ENCODE peak calls at places on chromosomes 12 and 14, in four cellular contexts. P is cerebellar cortex; J is naive thymus-derived CD8-positive, alpha-beta T cell; E is upper lobe of right lung. A is an unnamed sample.
A peak's percentile ranks its signal among the peaks of the same experiment; 100 is the strongest.

GRCh38 chr14:68379510-68380303 is 413.2 kb downstream of the ZFP36L1 start:
- DNase-seq in P (no peak), J (peak; percentile 33), E (no peak), A (no peak)

GRCh38 chr14:23145794-23146422 is 26.9 kb upstream of the CEBPE start:
- DNase-seq in P (no peak), J (no peak), E (no peak), A (no peak)

GRCh38 chr14:103483600-103483999 is 39.0 kb downstream of the CKB start:
- DNase-seq in P (no peak), J (no peak), E (no peak), A (no peak)

GRCh38 chr12:56243731-56244181 is 13.9 kb downstream of the SLC39A5 start:
- DNase-seq in P (no peak), J (no peak), E (no peak), A (no peak)

GRCh38 chr14:101593411-101594181 is 32.3 kb downstream of the DIO3 start:
- DNase-seq in P (no peak), J (no peak), E (no peak), A (no peak)

GRCh38 chr12:120994589-120995337 is 16.4 kb downstream of the HNF1A start:
- DNase-seq in P (no peak), J (no peak), E (no peak), A (no peak)

GRCh38 chr12:14394317-14395058 is 29.0 kb downstream of the ATF7IP start:
- DNase-seq in P (peak; percentile 94), J (peak; percentile 25), E (no peak), A (peak; percentile 88)

GRCh38 chr14:98900236-98900635 is 371.8 kb downstream of the BCL11B start:
- DNase-seq in P (no peak), J (no peak), E (no peak), A (no peak)

GRCh38 chr14:49637534-49638078 is 2.6 kb upstream of the DNAAF2 start:
- DNase-seq in P (no peak), J (no peak), E (no peak), A (no peak)

GRCh38 chr14:82075566-82075965 is 541.9 kb upstream of the SEL1L start:
- DNase-seq in P (no peak), J (no peak), E (no peak), A (no peak)

GRCh38 chr14:59306775-59307174 is 118.3 kb downstream of the DAAM1 start:
- DNase-seq in P (no peak), J (no peak), E (no peak), A (no peak)

GRCh38 chr14:102479777-102480176 is 29.8 kb downstream of the ANKRD9 start:
- DNase-seq in P (peak; percentile 88), J (no peak), E (peak; percentile 83), A (no peak)

GRCh38 chr12:25241171-25242020 is 9.3 kb downstream of the KRAS start:
- DNase-seq in P (peak; percentile 55), J (peak; percentile 55), E (no peak), A (peak; percentile 73)

GRCh38 chr12:14993537-14994266 is 20.9 kb downstream of the PDE6H start:
- DNase-seq in P (no peak), J (no peak), E (no peak), A (no peak)

GRCh38 chr12:79685068-79685467 is 5.7 kb downstream of the PAWR start:
- DNase-seq in P (no peak), J (no peak), E (no peak), A (no peak)

GRCh38 chr14:104115691-104116543 is 22.5 kb upstream of the KIF26A start:
- DNase-seq in P (no peak), J (no peak), E (peak; percentile 79), A (no peak)

GRCh38 chr14:87343641-87344040 is 649.3 kb downstream of the GALC start:
- DNase-seq in P (no peak), J (no peak), E (no peak), A (no peak)

GRCh38 chr14:92942576-92942975 is 19.6 kb downstream of the CHGA start:
- DNase-seq in P (no peak), J (no peak), E (no peak), A (no peak)

GRCh38 chr14:80425686-80426085 is 214.4 kb upstream of the DIO2 start:
- DNase-seq in P (no peak), J (no peak), E (no peak), A (no peak)

GRCh38 chr12:6272300-6273208 is 37.9 kb upstream of the PLEKHG6 start:
- DNase-seq in P (no peak), J (no peak), E (peak; percentile 78), A (no peak)

GRCh38 chr14:104361101-104361591 is 218.4 kb upstream of the C14orf180 start:
- DNase-seq in P (no peak), J (no peak), E (no peak), A (no peak)

GRCh38 chr12:132451172-132451835 is 38.6 kb upstream of the FBRSL1 start:
- DNase-seq in P (no peak), J (no peak), E (no peak), A (no peak)

GRCh38 chr12:29519585-29520182 is 22.2 kb upstream of the OVCH1 start:
- DNase-seq in P (peak; percentile 36), J (no peak), E (no peak), A (peak; percentile 59)

GRCh38 chr12:122876724-122877123 is 19.2 kb downstream of the VPS37B start:
- DNase-seq in P (no peak), J (no peak), E (no peak), A (no peak)

GRCh38 chr12:111362687-111363475 is 6.0 kb downstream of the PHETA1 start:
- DNase-seq in P (no peak), J (no peak), E (no peak), A (no peak)

GRCh38 chr12:49296034-49296835 is 1.3 kb downstream of the PRPH start:
- DNase-seq in P (peak; percentile 23), J (peak; percentile 67), E (peak; percentile 82), A (no peak)

GRCh38 chr12:104426926-104427546 is 29.7 kb upstream of the CHST11 start:
- DNase-seq in P (no peak), J (no peak), E (no peak), A (no peak)

GRCh38 chr14:55146425-55146824 is 17.4 kb downstream of the LGALS3 start:
- DNase-seq in P (no peak), J (no peak), E (no peak), A (no peak)

GRCh38 chr12:104164635-104165034 is 26.6 kb upstream of the NFYB start:
- DNase-seq in P (no peak), J (no peak), E (no peak), A (no peak)

GRCh38 chr12:96513681-96514080 is 24.3 kb downstream of the CFAP54 start:
- DNase-seq in P (no peak), J (no peak), E (no peak), A (no peak)

GRCh38 chr12:75852956-75853355 is 178.6 kb downstream of the PHLDA1 start:
- DNase-seq in P (no peak), J (no peak), E (no peak), A (no peak)

GRCh38 chr12:56385873-56386272 is 23.2 kb upstream of the APOF start:
- DNase-seq in P (no peak), J (no peak), E (no peak), A (no peak)

GRCh38 chr14:21868442-21869046 is 194.9 kb upstream of the OR4E1 start:
- DNase-seq in P (peak; percentile 39), J (peak; percentile 75), E (no peak), A (peak; percentile 57)

GRCh38 chr12:42221722-42222121 is 16.3 kb downstream of the YAF2 start:
- DNase-seq in P (no peak), J (no peak), E (no peak), A (no peak)

GRCh38 chr12:126936181-126936851 is 1330.7 kb upstream of the TMEM132C start:
- DNase-seq in P (peak; percentile 87), J (no peak), E (no peak), A (peak; percentile 59)

A was measured in pons.